ENCODE peak calls at places on chromosomes 12 and 14, in eight cellular contexts. W, Q, L, U, O, A, B and I are unnamed samples.

GRCh38 chr12:31521972-31522371 is 69.0 kb downstream of the DENND5B start:
- DNase-seq in A (no peak), W (no peak), Q (no peak), U (no peak), O (peak), B (no peak), L (no peak), I (no peak)

GRCh38 chr12:77325505-77325904 is 260.1 kb upstream of the E2F7 start:
- DNase-seq in L (peak), O (no peak), U (no peak), W (no peak), Q (no peak), B (peak), A (no peak), I (peak)

GRCh38 chr12:93689076-93689834 is 12.1 kb downstream of the CRADD start:
- DNase-seq in Q (no peak), W (no peak), B (no peak), U (no peak), L (no peak), O (peak), A (no peak), I (no peak)

GRCh38 chr12:43114316-43114715 is 437.7 kb downstream of the ADAMTS20 start:
- DNase-seq in B (no peak), U (no peak), Q (no peak), W (no peak), L (no peak), A (no peak), O (no peak), I (no peak)

GRCh38 chr12:108690191-108690518 is 41.2 kb downstream of the CORO1C start:
- DNase-seq in W (no peak), L (no peak), B (no peak), U (no peak), Q (no peak), A (no peak), O (no peak), I (no peak)

GRCh38 chr14:43003845-43004244 is 1397.2 kb downstream of the LRFN5 start:
- DNase-seq in O (peak), A (no peak), L (no peak), Q (no peak), B (no peak), U (peak), W (no peak), I (no peak)

GRCh38 chr14:105325716-105326567 is 11.4 kb downstream of the PACS2 start:
- DNase-seq in B (no peak), Q (no peak), W (no peak), U (no peak), O (no peak), A (no peak), L (no peak), I (no peak)

GRCh38 chr12:65025070-65025469 is 96.0 kb downstream of the WIF1 start:
- DNase-seq in A (no peak), U (no peak), Q (no peak), B (no peak), L (no peak), O (no peak), W (no peak), I (no peak)

GRCh38 chr12:57470970-57471656 is 8.6 kb downstream of the ARHGAP9 start:
- DNase-seq in Q (no peak), W (no peak), B (no peak), A (no peak), U (no peak), O (no peak), L (no peak), I (no peak)

GRCh38 chr12:62625238-62625637 is 158.6 kb downstream of the MON2 start:
- DNase-seq in Q (no peak), W (no peak), U (no peak), O (no peak), B (no peak), L (peak), A (no peak), I (peak)

GRCh38 chr14:80638620-80639215 is 302.8 kb downstream of the CEP128 start:
- DNase-seq in O (peak), W (no peak), L (no peak), B (no peak), U (peak), A (no peak), Q (no peak), I (no peak)

GRCh38 chr14:21097616-21098133 is 780 bp downstream of the ZNF219 start:
- DNase-seq in W (no peak), L (no peak), U (no peak), A (no peak), O (no peak), B (peak), Q (no peak), I (no peak)

GRCh38 chr12:24034160-24034559 is 84.7 kb upstream of the SOX5 start:
- DNase-seq in Q (no peak), A (no peak), U (no peak), O (peak), L (no peak), W (no peak), B (no peak), I (no peak)

GRCh38 chr14:61822458-61822857 is 60.2 kb downstream of the SNAPC1 start:
- DNase-seq in B (no peak), W (no peak), L (no peak), A (no peak), O (no peak), U (no peak), Q (no peak), I (no peak)

GRCh38 chr12:17588968-17589367 is 501.0 kb downstream of the RERGL start:
- DNase-seq in W (no peak), B (no peak), O (no peak), L (no peak), A (no peak), U (no peak), Q (no peak), I (no peak)

GRCh38 chr12:130568546-130568945 is 147.6 kb downstream of the RIMBP2 start:
- DNase-seq in A (no peak), Q (no peak), U (no peak), O (no peak), B (no peak), W (no peak), L (no peak), I (no peak)

GRCh38 chr12:27940756-27941402 is 31.7 kb downstream of the PTHLH start:
- DNase-seq in Q (peak), B (no peak), A (peak), O (peak), U (peak), L (peak), W (peak), I (peak)

GRCh38 chr14:77590845-77591506 is 25.5 kb downstream of the SPTLC2 start:
- DNase-seq in Q (no peak), L (no peak), A (no peak), B (no peak), W (no peak), U (peak), O (no peak), I (no peak)

GRCh38 chr14:30165255-30165654 is 237.6 kb upstream of the PRKD1 start:
- DNase-seq in U (no peak), A (no peak), Q (no peak), B (no peak), W (no peak), O (no peak), L (no peak), I (no peak)

GRCh38 chr14:46574236-46574970 is 77.2 kb downstream of the RPL10L start:
- DNase-seq in B (no peak), Q (no peak), A (no peak), O (no peak), U (peak), L (no peak), W (no peak), I (no peak)